ENCODE peak calls at places on chromosomes 12 and 14, in five cellular contexts. U, C, N, R and L are unnamed samples.

GRCh38 chr14:99910337-99911268 is 117.4 kb downstream of the EML1 start:
- DNase-seq in R (no peak), U (no peak), C (peak), N (peak), L (no peak)

GRCh38 chr12:57454566-57455373 is at the start of gene INHBE:
- DNase-seq in N (peak), C (peak), U (no peak), R (peak), L (peak)

GRCh38 chr12:102118874-102119273 is 1.0 kb downstream of the NUP37 start:
- DNase-seq in U (no peak), C (peak), N (peak), R (no peak), L (no peak)

GRCh38 chr14:97618917-97619690 is 821.9 kb downstream of the VRK1 start:
- DNase-seq in N (no peak), R (no peak), U (no peak), C (no peak), L (no peak)

GRCh38 chr12:69239286-69239921 is at the start of gene CPSF6:
- DNase-seq in U (peak), R (peak), N (peak), C (peak), L (peak)

GRCh38 chr14:64253672-64254071 is 40.5 kb downstream of the ESR2 start:
- DNase-seq in N (peak), C (peak), U (no peak), R (no peak), L (no peak)

GRCh38 chr14:50964683-50965390 is 20.6 kb upstream of the PYGL start:
- DNase-seq in C (peak), R (no peak), N (peak), U (no peak), L (no peak)

GRCh38 chr12:7588703-7589329 is 76.9 kb downstream of the APOBEC1 start:
- DNase-seq in U (no peak), R (peak), N (no peak), C (no peak), L (no peak)

GRCh38 chr14:69772082-69773017 is 5.4 kb downstream of the SRSF5 start:
- DNase-seq in U (no peak), R (no peak), N (no peak), C (no peak), L (no peak)

GRCh38 chr14:33282811-33283210 is 344.1 kb downstream of the NPAS3 start:
- DNase-seq in U (no peak), N (peak), R (no peak), C (peak), L (no peak)

GRCh38 chr12:120406553-120406952 is 31.4 kb upstream of the COX6A1 start:
- DNase-seq in U (no peak), N (no peak), C (no peak), R (no peak), L (no peak)

GRCh38 chr14:75306917-75307699 is 28.5 kb downstream of the FOS start:
- DNase-seq in R (peak), U (no peak), C (no peak), N (no peak), L (no peak)
- TF ChIP-seq CTCF in R (peak), U (no peak), C (peak), N (peak), L (peak)

GRCh38 chr12:114895081-114895480 is 211.1 kb upstream of the TBX3 start:
- DNase-seq in R (no peak), C (no peak), U (no peak), N (no peak), L (no peak)
- TF ChIP-seq CTCF in R (no peak), C (no peak), U (no peak), N (no peak), L (no peak)

DNA sequence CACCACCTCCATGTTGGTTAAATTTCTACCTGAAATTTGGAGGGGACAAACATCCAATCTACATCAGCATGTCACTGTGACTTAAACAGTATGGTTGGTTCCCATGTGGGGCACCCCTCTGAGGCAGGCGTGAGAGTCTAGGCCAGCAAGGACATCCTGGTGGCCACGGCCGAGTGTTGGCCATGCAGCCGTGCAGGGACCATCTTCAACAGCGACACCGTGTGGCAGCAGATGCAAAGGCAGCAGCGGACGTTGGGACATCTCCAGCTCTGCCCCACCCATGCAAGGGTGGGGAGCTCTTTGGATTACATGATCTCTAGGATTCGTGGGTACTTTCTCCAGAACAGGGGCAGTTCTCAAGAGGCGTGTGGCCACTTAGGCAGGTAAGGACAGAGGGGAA is 49.8 kb downstream of the NOC4L start:
- DNase-seq in N (no peak), U (no peak), R (peak), C (no peak), L (no peak)
- TF ChIP-seq CTCF in N (no peak), U (peak), R (peak), C (peak), L (peak)

DNA sequence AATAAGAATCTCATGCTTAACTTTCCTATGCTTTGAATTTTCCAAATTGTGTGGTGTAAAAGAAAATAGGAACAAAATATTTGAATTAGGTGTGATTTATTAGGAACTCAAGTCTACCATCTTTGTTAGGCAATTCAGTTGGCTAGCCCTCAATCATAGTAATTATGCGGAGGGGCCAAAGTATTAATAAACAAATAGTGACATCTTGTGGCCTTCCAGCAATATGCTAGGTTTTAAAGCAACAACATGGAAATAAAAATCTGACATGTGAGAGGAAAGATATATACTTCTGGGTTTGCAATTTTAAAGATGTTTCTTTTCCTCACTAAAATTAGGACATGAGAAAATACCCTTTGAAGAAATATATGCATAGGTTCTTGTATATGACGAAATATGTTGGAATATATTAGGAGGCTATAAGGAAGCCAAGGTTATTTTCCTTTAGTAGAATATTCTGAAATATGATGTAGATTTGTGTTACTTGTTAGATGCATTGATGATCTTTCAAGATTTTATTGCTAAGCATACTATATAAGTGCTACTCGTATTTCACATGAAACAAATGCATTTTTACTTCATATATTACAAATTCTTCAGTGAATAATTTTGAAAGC is 200.4 kb downstream of the PTPRO start:
- DNase-seq in U (no peak), N (peak), C (peak), R (peak), L (no peak)
- TF ChIP-seq CTCF in U (peak), N (peak), C (peak), R (peak), L (peak)

DNA sequence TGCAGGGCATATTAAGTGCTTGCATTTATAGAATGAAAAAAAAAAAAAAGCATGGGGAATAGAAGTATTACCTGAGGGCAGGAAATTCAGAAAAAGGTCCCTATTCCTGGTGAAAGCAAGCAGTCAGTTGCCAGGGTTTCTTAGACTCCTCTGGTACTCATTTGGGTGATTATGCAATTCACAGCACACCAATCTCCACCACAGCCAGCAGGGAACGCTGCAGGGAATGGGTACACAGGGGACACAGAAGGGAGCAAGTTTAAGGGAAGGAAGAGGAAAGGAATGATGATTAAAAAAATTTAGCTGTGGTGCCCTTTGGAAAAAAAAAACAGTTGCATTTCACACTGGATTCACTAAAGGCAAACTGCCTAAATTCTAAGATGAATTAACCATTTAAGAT is 14.2 kb downstream of the BLTP3B start:
- DNase-seq in U (no peak), N (peak), R (peak), C (peak), L (no peak)
- TF ChIP-seq CTCF in U (peak), N (peak), R (peak), C (peak), L (peak)

GRCh38 chr12:112261559-112261958 is 120.7 kb downstream of the HECTD4 start:
- DNase-seq in U (no peak), R (peak), N (no peak), C (no peak), L (no peak)
- TF ChIP-seq CTCF in U (no peak), R (peak), N (peak), C (peak), L (peak)

GRCh38 chr12:94198469-94198868 is 50.1 kb downstream of the PLXNC1 start:
- DNase-seq in R (no peak), N (no peak), C (no peak), U (no peak), L (no peak)

GRCh38 chr12:94193168-94193567 is 44.8 kb downstream of the PLXNC1 start:
- DNase-seq in N (no peak), U (no peak), C (no peak), R (no peak), L (no peak)

GRCh38 chr12:94192506-94192905 is 44.1 kb downstream of the PLXNC1 start:
- DNase-seq in C (no peak), U (no peak), R (no peak), N (no peak), L (no peak)

GRCh38 chr12:94193623-94194022 is 45.2 kb downstream of the PLXNC1 start:
- DNase-seq in U (no peak), R (no peak), C (no peak), N (no peak), L (no peak)

DNA sequence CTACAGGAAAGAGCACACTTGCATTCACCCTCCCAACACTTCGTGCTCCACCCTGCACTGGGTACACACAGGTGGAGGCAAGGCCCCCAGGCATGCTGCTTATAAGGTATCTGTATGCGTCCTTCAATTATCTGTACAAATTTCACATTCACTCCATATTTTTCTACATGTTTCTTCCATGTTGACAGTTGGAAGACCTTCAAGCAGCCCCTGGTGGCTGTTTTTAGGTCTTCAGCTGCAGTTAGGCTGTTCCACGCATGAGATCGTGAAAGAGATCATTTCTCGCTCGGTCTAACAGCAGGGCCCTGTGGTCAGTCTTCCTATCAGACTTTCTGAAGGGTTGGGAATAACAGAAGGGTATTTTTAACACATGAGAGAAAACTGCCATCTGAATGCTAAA is 47.1 kb downstream of the PLXNC1 start:
- DNase-seq in C (no peak), U (no peak), R (peak), N (no peak), L (no peak)
- TF ChIP-seq CTCF in C (no peak), U (no peak), R (peak), N (peak), L (no peak)